ENCODE peak calls at places on chromosomes 7 and 10, in four cellular contexts. M is left ventricle myocardium inferior, S is mucosa of descending colon, F is ovary. Y is an unnamed sample.

GRCh38 chr7:157718303-157719007 is 381.7 kb downstream of the DNAJB6 start:
- DNase-seq in S (no peak), F (no peak), M (no peak), Y (no peak)

GRCh38 chr10:77011823-77012566 is 625.6 kb downstream of the KCNMA1 start:
- DNase-seq in M (no peak), S (no peak), F (no peak), Y (no peak)

GRCh38 chr7:91287685-91288084 is 23.5 kb downstream of the FZD1 start:
- DNase-seq in M (no peak), F (no peak), S (no peak), Y (no peak)

GRCh38 chr7:49791089-49791741 is 17.8 kb downstream of the VWC2 start:
- DNase-seq in S (no peak), M (no peak), F (no peak), Y (no peak)

GRCh38 chr7:151963895-151964870 is 7.9 kb downstream of the GALNTL5 start:
- DNase-seq in S (no peak), F (no peak), M (peak; percentile 22), Y (no peak)

GRCh38 chr10:24869354-24870016 is 82.9 kb downstream of the PRTFDC1 start:
- DNase-seq in S (no peak), M (no peak), F (no peak), Y (no peak)

GRCh38 chr7:117164578-117164977 is 158.3 kb downstream of the WNT2 start:
- DNase-seq in M (no peak), S (no peak), F (no peak), Y (no peak)

GRCh38 chr10:42781893-42782445 is 626 bp upstream of the BMS1 start:
- DNase-seq in F (no peak), M (no peak), S (no peak), Y (no peak)

GRCh38 chr10:64731016-64731415 is 1209.8 kb downstream of the REEP3 start:
- DNase-seq in S (no peak), F (no peak), M (no peak), Y (no peak)

GRCh38 chr10:50740351-50740688 is 584 bp downstream of the ASAH2B start:
- DNase-seq in S (no peak), F (peak; percentile 14), M (peak; percentile 13), Y (no peak)

GRCh38 chr7:33926535-33926934 is 21.2 kb downstream of the BMPER start:
- DNase-seq in F (no peak), M (no peak), S (no peak), Y (no peak)

GRCh38 chr7:148238926-148239325 is 351.6 kb upstream of the C7orf33 start:
- DNase-seq in M (no peak), S (no peak), F (no peak), Y (no peak)

GRCh38 chr7:135977020-135977741 is at the start of gene MTPN:
- DNase-seq in M (peak; percentile 99), S (peak; percentile 99), F (peak; percentile 97), Y (peak; percentile 96)

GRCh38 chr10:124688889-124689670 is 55.1 kb downstream of the FAM53B start:
- DNase-seq in S (no peak), M (no peak), F (no peak), Y (no peak)

GRCh38 chr7:27709137-27710075 is 30.6 kb upstream of the TAX1BP1 start:
- DNase-seq in F (no peak), M (no peak), S (no peak), Y (no peak)

GRCh38 chr10:71621783-71622526 is 97.6 kb downstream of the C10orf105 start:
- DNase-seq in F (peak; percentile 45), M (no peak), S (no peak), Y (no peak)

GRCh38 chr10:46228076-46229071 is 58.4 kb upstream of the ANTXRL start:
- DNase-seq in M (peak; percentile 56), F (peak; percentile 69), S (no peak), Y (peak; percentile 58)

GRCh38 chr10:4347397-4347796 is 478.6 kb upstream of the AKR1E2 start:
- DNase-seq in S (no peak), F (no peak), M (no peak), Y (no peak)

GRCh38 chr10:49081532-49082275 is 33.6 kb downstream of the VSTM4 start:
- DNase-seq in M (peak; percentile 59), S (no peak), F (peak; percentile 71), Y (no peak)

GRCh38 chr7:27173412-27174076 is 576 bp downstream of the HOXA10 start:
- DNase-seq in M (peak; percentile 20), S (peak; percentile 59), F (peak; percentile 30), Y (no peak)

GRCh38 chr10:124001391-124002260 is 91.8 kb downstream of the CHST15 start:
- DNase-seq in F (peak; percentile 21), S (peak; percentile 47), M (no peak), Y (no peak)

GRCh38 chr7:52119537-52119936 is 802.9 kb upstream of the COBL start:
- DNase-seq in M (no peak), F (no peak), S (no peak), Y (no peak)

DNA sequence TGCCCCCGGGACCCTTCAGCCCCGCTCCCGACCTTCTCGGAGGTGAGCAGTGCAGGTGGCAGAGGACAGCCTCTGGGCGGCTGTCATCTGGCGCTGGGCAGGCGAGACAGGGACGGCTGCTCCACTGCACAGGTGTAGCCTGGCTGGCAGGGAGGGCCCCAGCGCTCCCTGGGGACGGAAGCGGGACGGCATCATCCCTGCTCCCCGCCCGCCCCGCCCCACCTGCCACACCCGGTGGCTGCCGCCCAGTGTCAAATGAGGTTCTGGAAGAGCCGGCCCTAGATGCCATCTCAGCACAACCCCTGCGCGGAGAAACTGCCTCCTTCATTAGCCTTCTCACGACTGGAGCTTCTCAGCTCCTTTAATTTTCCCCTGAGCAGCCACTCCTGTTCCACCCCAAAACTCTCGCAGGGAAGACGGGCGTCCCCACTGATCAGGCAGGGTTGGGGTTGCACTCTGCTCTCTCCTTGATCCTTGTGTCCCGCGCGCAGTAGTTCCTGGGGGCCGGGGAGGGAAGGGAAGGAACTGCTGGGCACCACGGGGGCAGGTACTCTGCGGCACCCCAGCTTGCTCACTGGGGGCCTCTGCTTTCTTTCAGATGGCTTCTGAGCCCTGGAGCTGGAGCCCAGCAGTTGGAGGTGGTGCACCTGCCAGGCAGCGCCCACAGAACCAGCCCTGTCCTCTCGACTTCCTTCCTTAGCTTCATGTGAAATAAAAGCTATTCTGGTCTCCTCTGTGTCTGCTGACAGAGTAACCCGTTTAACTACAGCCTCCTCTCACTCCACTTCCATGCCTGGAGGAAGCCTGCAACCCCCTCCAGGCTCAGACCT is 12.0 kb downstream of the PLAC9 start:
- DNase-seq in F (no peak), M (no peak), S (peak; percentile 79), Y (no peak)
- TF ChIP-seq CTCF in F (no peak), M (no peak), S (no peak), Y (no peak)

DNA sequence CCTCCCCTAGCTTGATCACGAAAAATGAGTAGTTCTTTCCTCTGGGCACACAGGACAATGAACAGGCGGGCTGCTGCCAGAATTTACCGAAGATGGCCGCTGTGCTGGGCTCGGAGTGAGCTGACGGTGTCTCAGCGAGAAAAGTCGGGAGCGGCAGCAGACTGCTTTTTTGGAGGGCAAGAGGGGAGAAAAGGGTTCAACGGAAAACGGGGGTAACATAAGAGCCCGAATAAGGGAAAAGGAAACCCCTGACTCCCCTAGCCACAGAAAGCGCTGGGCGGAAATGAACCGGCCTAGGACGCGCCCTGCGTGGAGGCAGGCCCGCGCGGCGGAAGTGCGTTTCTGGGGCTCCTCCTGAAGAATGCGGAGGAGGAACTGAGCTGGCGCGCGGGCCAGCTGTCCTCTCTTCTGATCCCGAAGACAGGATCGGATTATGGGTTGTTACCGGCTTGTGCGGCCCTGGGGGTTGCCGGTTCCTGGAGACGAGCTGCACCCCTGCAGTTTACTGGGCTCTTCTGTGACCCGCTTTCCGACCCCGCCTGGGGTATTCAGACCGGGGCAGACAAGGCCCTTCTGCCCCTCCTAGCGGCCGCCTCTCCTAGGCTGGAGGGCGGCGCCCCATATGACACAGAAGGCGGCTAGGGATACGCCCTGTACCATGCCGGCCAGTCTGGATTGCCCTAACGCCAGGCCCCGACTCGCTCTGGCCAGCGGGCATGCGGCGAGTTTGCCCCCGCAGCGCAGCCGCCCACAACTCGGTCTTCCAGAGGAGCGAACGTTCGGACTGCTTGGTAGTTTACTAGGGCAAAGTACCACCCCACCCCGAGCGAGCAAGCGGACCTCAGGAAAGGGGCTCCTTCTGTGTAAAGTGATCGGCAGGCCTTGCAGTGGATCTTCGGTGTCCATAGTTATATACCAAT is 30.1 kb upstream of the KMT2E start:
- DNase-seq in F (peak; percentile 87), S (peak; percentile 94), M (peak; percentile 91), Y (peak; percentile 41)
- TF ChIP-seq CTCF in F (peak; percentile 68), S (no peak), M (peak; percentile 65), Y (peak; percentile 48)

GRCh38 chr10:90958781-90959180 is 37.9 kb upstream of the ANKRD1 start:
- DNase-seq in S (no peak), F (no peak), M (no peak), Y (no peak)

GRCh38 chr10:90959826-90960225 is 38.9 kb upstream of the ANKRD1 start:
- DNase-seq in M (no peak), S (no peak), F (no peak), Y (no peak)

GRCh38 chr10:90963331-90963730 is 42.4 kb upstream of the ANKRD1 start:
- DNase-seq in S (no peak), F (no peak), M (no peak), Y (no peak)

GRCh38 chr10:90964781-90965462 is 44.0 kb upstream of the ANKRD1 start:
- DNase-seq in F (no peak), S (no peak), M (peak; percentile 24), Y (no peak)

GRCh38 chr10:90960355-90960814 is 39.5 kb upstream of the ANKRD1 start:
- DNase-seq in M (no peak), S (no peak), F (no peak), Y (no peak)
- TF ChIP-seq CTCF in M (no peak), S (no peak), F (no peak), Y (no peak)

DNA sequence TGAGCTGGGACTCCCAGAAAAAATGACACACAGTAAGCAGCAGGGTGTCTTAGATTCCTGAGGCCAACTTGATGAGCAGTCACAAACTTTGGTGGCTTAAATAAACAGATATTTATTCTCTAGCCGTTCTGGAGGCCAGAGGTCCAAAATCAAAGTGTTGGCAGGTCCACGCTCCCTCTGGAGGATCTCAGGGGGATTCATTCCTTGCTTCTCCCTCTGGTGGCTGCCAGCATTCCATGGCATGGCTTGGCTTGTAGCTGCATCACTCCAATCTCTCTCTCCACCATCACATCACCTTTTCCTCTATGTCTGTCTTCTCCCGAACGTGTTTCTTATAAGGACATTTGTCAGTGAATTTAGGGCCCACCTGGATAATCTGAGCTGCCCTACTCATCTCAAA is 98.4 kb downstream of the OSBPL3 start:
- DNase-seq in M (no peak), F (no peak), S (no peak), Y (no peak)
- TF ChIP-seq CTCF in M (no peak), F (no peak), S (no peak), Y (peak; percentile 19)

DNA sequence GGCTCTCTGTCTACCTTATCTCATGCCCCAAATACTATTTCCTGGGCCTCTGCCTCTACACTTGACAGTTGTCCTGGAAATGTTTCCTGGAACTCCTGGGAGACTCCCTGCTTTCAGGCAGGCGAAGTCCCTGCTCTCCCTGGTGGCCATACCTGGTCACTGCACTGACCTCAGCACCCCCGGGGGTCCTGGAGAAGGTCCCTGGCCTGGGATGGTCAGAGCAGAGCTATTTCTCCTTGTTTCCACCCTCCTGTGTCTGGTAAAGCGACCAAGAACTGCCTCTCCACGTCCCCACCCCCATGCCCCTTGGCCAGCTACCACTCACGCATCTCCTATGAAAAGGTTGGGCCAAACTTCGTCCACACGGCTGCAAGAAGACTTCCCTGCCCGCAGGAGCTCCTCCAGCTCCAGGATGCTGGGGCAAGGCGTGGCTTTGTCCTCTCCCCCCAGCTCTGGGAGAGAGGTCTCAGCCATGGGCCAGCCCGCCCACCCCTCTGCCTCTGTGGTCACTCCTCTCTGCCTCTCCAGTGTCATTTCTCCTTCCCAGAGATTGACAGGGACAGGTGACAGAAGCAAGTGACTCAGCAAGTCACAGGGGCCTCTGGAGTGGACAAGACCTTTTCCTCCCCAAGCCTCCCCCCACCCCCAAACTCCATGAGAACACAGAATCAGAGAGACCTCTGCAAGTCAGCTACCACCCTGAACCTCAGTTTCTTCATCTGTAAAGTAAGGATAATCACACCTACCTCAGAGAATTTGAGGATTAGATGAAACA is 2.6 kb upstream of the SAMD8 start:
- DNase-seq in S (no peak), F (no peak), M (no peak), Y (peak; percentile 62)
- TF ChIP-seq CTCF in S (peak; percentile 36), F (no peak), M (peak; percentile 67), Y (peak; percentile 66)